ENCODE peak calls at places on chromosomes 4 and X, in six cellular contexts. G is activated CD4-positive, alpha-beta T cell treated with anti-CD3 and anti-CD28 coated beads, Interleukin-2, amount 50 U/mL, for 24 hours; V is neural progenitor cell; O is naive thymus-derived CD8-positive, alpha-beta T cell; N is T-helper 1 cell; H is HTR-8/SVneo. K is an unnamed sample.

GRCh38 chrX:93874554-93874953 is 200.5 kb downstream of the FAM133A start:
- DNase-seq in G (no peak), V (peak), O (no peak), N (peak), H (no peak), K (no peak)

GRCh38 chrX:131791608-131792355 is 231.3 kb upstream of the STK26 start:
- DNase-seq in G (no peak), V (no peak), O (no peak), N (no peak), H (no peak), K (no peak)

GRCh38 chrX:10199212-10199611 is 42.4 kb downstream of the CLCN4 start:
- DNase-seq in G (no peak), V (no peak), O (peak), N (peak), H (no peak), K (peak)

GRCh38 chr4:1797861-1798529 is 4.9 kb downstream of the FGFR3 start:
- DNase-seq in G (no peak), V (no peak), O (no peak), N (no peak), H (no peak), K (no peak)

GRCh38 chr4:12050357-12050756 is 621.7 kb upstream of the HS3ST1 start:
- DNase-seq in G (no peak), V (peak), O (no peak), N (no peak), H (no peak), K (no peak)

GRCh38 chr4:145481164-145481941 is at the start of gene SMAD1:
- DNase-seq in G (peak), V (peak), O (peak), N (peak), H (peak), K (no peak)

GRCh38 chr4:177367336-177367735 is 57.7 kb downstream of the NEIL3 start:
- DNase-seq in G (no peak), V (peak), O (peak), N (peak), H (no peak), K (no peak)

GRCh38 chr4:11259837-11260236 is 168.9 kb downstream of the HS3ST1 start:
- DNase-seq in G (no peak), V (no peak), O (no peak), N (no peak), H (no peak), K (no peak)

GRCh38 chr4:183600189-183600685 is 58.7 kb downstream of the RWDD4 start:
- DNase-seq in G (no peak), V (peak), O (peak), N (no peak), H (no peak), K (peak)

GRCh38 chr4:76993787-76994641 is 44.5 kb downstream of the SEPTIN11 start:
- DNase-seq in G (peak), V (no peak), O (peak), N (peak), H (no peak), K (no peak)

GRCh38 chr4:56530269-56531148 is 24.9 kb downstream of the ARL9 start:
- DNase-seq in G (peak), V (peak), O (peak), N (peak), H (peak), K (peak)

GRCh38 chr4:76803522-76803921 is 94.4 kb downstream of the SOWAHB start:
- DNase-seq in G (no peak), V (no peak), O (no peak), N (no peak), H (peak), K (no peak)

GRCh38 chr4:112140536-112140935 is 4.7 kb upstream of the FAM241A start:
- DNase-seq in G (no peak), V (no peak), O (no peak), N (no peak), H (no peak), K (no peak)

GRCh38 chr4:151362404-151363164 is 37.2 kb upstream of the SH3D19 start:
- DNase-seq in G (peak), V (peak), O (peak), N (peak), H (peak), K (peak)

GRCh38 chr4:6340446-6341015 is 70.9 kb downstream of the WFS1 start:
- DNase-seq in G (no peak), V (no peak), O (no peak), N (no peak), H (no peak), K (no peak)